ENCODE peak calls at places on chromosomes 7 and 10, in four cellular contexts. One of them, this sample, is unnamed.

GRCh38 chr7:153523320-153524015 is 528.7 kb upstream of the DPP6 start:
- DNase-seq in GDM1: no peak
- DNase-seq in HFF-Myc: no peak
- DNase-seq in AG04450: no peak
- DNase-seq in this sample: no peak

GRCh38 chr7:9856668-9857067 is 1117.0 kb upstream of the PHF14 start:
- DNase-seq in AG04450: no peak
- DNase-seq in GDM1: no peak
- DNase-seq in HFF-Myc: no peak
- DNase-seq in this sample: no peak

GRCh38 chr10:109695988-109696387 is 227.3 kb downstream of the XPNPEP1 start:
- DNase-seq in GDM1: no peak
- DNase-seq in AG04450: no peak
- DNase-seq in HFF-Myc: no peak
- DNase-seq in this sample: no peak

GRCh38 chr7:81402227-81402626 is 367.6 kb downstream of the HGF start:
- DNase-seq in AG04450: no peak
- DNase-seq in HFF-Myc: no peak
- DNase-seq in GDM1: no peak
- DNase-seq in this sample: no peak

GRCh38 chr7:36207451-36208291 is 54.6 kb downstream of the EEPD1 start:
- DNase-seq in AG04450: peak
- DNase-seq in HFF-Myc: no peak
- DNase-seq in GDM1: peak
- DNase-seq in this sample: no peak

GRCh38 chr7:3239291-3239691 is 61.8 kb upstream of the SDK1 start:
- DNase-seq in HFF-Myc: no peak
- DNase-seq in AG04450: no peak
- DNase-seq in GDM1: no peak
- DNase-seq in this sample: no peak

GRCh38 chr10:33193057-33193866 is 141.2 kb downstream of the NRP1 start:
- DNase-seq in GDM1: peak
- DNase-seq in AG04450: peak
- DNase-seq in HFF-Myc: peak
- DNase-seq in this sample: peak

GRCh38 chr7:37160656-37161055 is 288.0 kb downstream of the ELMO1 start:
- DNase-seq in HFF-Myc: no peak
- DNase-seq in AG04450: no peak
- DNase-seq in GDM1: no peak
- DNase-seq in this sample: no peak

GRCh38 chr7:152202056-152202455 is 176.6 kb downstream of the GALNT11 start:
- DNase-seq in GDM1: no peak
- DNase-seq in AG04450: no peak
- DNase-seq in HFF-Myc: no peak
- DNase-seq in this sample: no peak

GRCh38 chr10:71939861-71940474 is 24.2 kb upstream of the CHST3 start:
- DNase-seq in GDM1: no peak
- DNase-seq in HFF-Myc: no peak
- DNase-seq in AG04450: no peak
- DNase-seq in this sample: no peak

GRCh38 chr7:133139350-133139749 is 57.5 kb upstream of the CHCHD3 start:
- DNase-seq in HFF-Myc: peak
- DNase-seq in AG04450: peak
- DNase-seq in GDM1: no peak
- DNase-seq in this sample: no peak

GRCh38 chr10:122294006-122294405 is 22.9 kb downstream of the BTBD16 start:
- DNase-seq in AG04450: no peak
- DNase-seq in GDM1: no peak
- DNase-seq in HFF-Myc: no peak
- DNase-seq in this sample: no peak

GRCh38 chr10:11026761-11027160 is 9.1 kb downstream of the CELF2 start:
- DNase-seq in HFF-Myc: no peak
- DNase-seq in GDM1: no peak
- DNase-seq in AG04450: no peak
- DNase-seq in this sample: no peak

GRCh38 chr10:126518186-126519080 is 130.2 kb upstream of the ADAM12 start:
- DNase-seq in AG04450: no peak
- DNase-seq in GDM1: no peak
- DNase-seq in HFF-Myc: no peak
- DNase-seq in this sample: no peak

GRCh38 chr7:82530361-82530760 is 86.8 kb upstream of the CACNA2D1 start:
- DNase-seq in AG04450: no peak
- DNase-seq in HFF-Myc: no peak
- DNase-seq in GDM1: no peak
- DNase-seq in this sample: no peak

GRCh38 chr7:18890134-18890533 is 227.3 kb downstream of the TWIST1 start:
- DNase-seq in HFF-Myc: peak
- DNase-seq in GDM1: no peak
- DNase-seq in AG04450: peak
- DNase-seq in this sample: no peak

GRCh38 chr7:33654641-33655040 is 250.7 kb upstream of the BMPER start:
- DNase-seq in HFF-Myc: no peak
- DNase-seq in AG04450: no peak
- DNase-seq in GDM1: no peak
- DNase-seq in this sample: no peak

GRCh38 chr10:1159131-1160061 is 103.2 kb downstream of the WDR37 start:
- DNase-seq in HFF-Myc: no peak
- DNase-seq in GDM1: no peak
- DNase-seq in AG04450: no peak
- DNase-seq in this sample: no peak

GRCh38 chr10:127738512-127739424 is 1.8 kb downstream of the FOXI2 start:
- DNase-seq in AG04450: no peak
- DNase-seq in GDM1: no peak
- DNase-seq in HFF-Myc: no peak
- DNase-seq in this sample: no peak

GRCh38 chr10:34589275-34589674 is 225.8 kb downstream of the PARD3 start:
- DNase-seq in HFF-Myc: no peak
- DNase-seq in GDM1: no peak
- DNase-seq in AG04450: no peak
- DNase-seq in this sample: no peak

GRCh38 chr10:120188950-120189349 is 268.1 kb upstream of the PLPP4 start:
- DNase-seq in GDM1: no peak
- DNase-seq in HFF-Myc: no peak
- DNase-seq in AG04450: no peak
- DNase-seq in this sample: no peak

GRCh38 chr10:127196227-127196954 is at the start of gene INSYN2A:
- DNase-seq in GDM1: no peak
- DNase-seq in HFF-Myc: no peak
- DNase-seq in AG04450: no peak
- DNase-seq in this sample: no peak

GRCh38 chr7:46468753-46469356 is 547.8 kb upstream of the IGFBP3 start:
- DNase-seq in AG04450: no peak
- DNase-seq in GDM1: no peak
- DNase-seq in HFF-Myc: no peak
- DNase-seq in this sample: no peak

GRCh38 chr10:97540669-97541500 is 31.7 kb upstream of the ANKRD2 start:
- DNase-seq in HFF-Myc: no peak
- DNase-seq in AG04450: no peak
- DNase-seq in GDM1: no peak
- DNase-seq in this sample: no peak

GRCh38 chr7:132200141-132200540 is 376.1 kb downstream of the PLXNA4 start:
- DNase-seq in HFF-Myc: no peak
- DNase-seq in GDM1: no peak
- DNase-seq in AG04450: no peak
- DNase-seq in this sample: no peak

GRCh38 chr7:151824285-151824950 is 52.5 kb downstream of the PRKAG2 start:
- DNase-seq in HFF-Myc: no peak
- DNase-seq in GDM1: no peak
- DNase-seq in AG04450: no peak
- DNase-seq in this sample: no peak

GRCh38 chr7:99453105-99453504 is 12.9 kb downstream of the ATP5MF start:
- DNase-seq in HFF-Myc: no peak
- DNase-seq in AG04450: no peak
- DNase-seq in GDM1: no peak
- DNase-seq in this sample: no peak

GRCh38 chr10:103649654-103650423 is 156.3 kb downstream of the NEURL1 start:
- DNase-seq in GDM1: no peak
- DNase-seq in HFF-Myc: no peak
- DNase-seq in AG04450: no peak
- DNase-seq in this sample: no peak

GRCh38 chr10:87913170-87913921 is 49.9 kb downstream of the PTEN start:
- DNase-seq in AG04450: no peak
- DNase-seq in HFF-Myc: no peak
- DNase-seq in GDM1: no peak
- DNase-seq in this sample: no peak

GRCh38 chr7:3000566-3000965 is 43.1 kb downstream of the CARD11 start:
- DNase-seq in GDM1: no peak
- DNase-seq in HFF-Myc: no peak
- DNase-seq in AG04450: no peak
- DNase-seq in this sample: no peak

GRCh38 chr7:40733111-40733510 is 598.3 kb downstream of the SUGCT start:
- DNase-seq in AG04450: no peak
- DNase-seq in HFF-Myc: no peak
- DNase-seq in GDM1: no peak
- DNase-seq in this sample: no peak

GRCh38 chr10:71370031-71370430 is 26.7 kb upstream of the CDH23 start:
- DNase-seq in HFF-Myc: no peak
- DNase-seq in AG04450: no peak
- DNase-seq in GDM1: no peak
- DNase-seq in this sample: no peak

GRCh38 chr10:78277267-78277666 is 243.6 kb downstream of the RPS24 start:
- DNase-seq in HFF-Myc: no peak
- DNase-seq in GDM1: no peak
- DNase-seq in AG04450: no peak
- DNase-seq in this sample: no peak

GRCh38 chr10:74743401-74743800 is 83.0 kb upstream of the KAT6B start:
- DNase-seq in HFF-Myc: no peak
- DNase-seq in AG04450: no peak
- DNase-seq in GDM1: no peak
- DNase-seq in this sample: no peak

GRCh38 chr7:102914585-102914984 is 1.8 kb downstream of the LRRC17 start:
- DNase-seq in AG04450: peak
- DNase-seq in HFF-Myc: no peak
- DNase-seq in GDM1: no peak
- DNase-seq in this sample: no peak

GRCh38 chr7:105637755-105638154 is 56.5 kb upstream of the EFCAB10 start:
- DNase-seq in GDM1: no peak
- DNase-seq in HFF-Myc: no peak
- DNase-seq in AG04450: no peak
- DNase-seq in this sample: no peak

GRCh38 chr7:152435384-152436278 is at the start of gene KMT2C:
- DNase-seq in AG04450: no peak
- DNase-seq in GDM1: peak
- DNase-seq in HFF-Myc: no peak
- DNase-seq in this sample: no peak

GRCh38 chr7:103076767-103077166 is 1.8 kb downstream of the ARMC10 start:
- DNase-seq in GDM1: no peak
- DNase-seq in HFF-Myc: no peak
- DNase-seq in AG04450: no peak
- DNase-seq in this sample: no peak